ENCODE peak calls at places on chromosomes 11 and 22, in eight cellular contexts. J, Z, B, Y, M, T, N and X are unnamed samples.

GRCh38 chr11:13970986-13971385 is 8.5 kb downstream of the SPON1 start:
- DNase-seq in T (no peak), Z (peak; percentile 44), M (peak; percentile 53), J (no peak), Y (peak; percentile 64), B (peak; percentile 23), N (no peak), X (no peak)

GRCh38 chr11:68011046-68011943 is 1.2 kb downstream of the ALDH3B1 start:
- DNase-seq in Z (no peak), Y (no peak), T (no peak), B (no peak), J (no peak), M (no peak), N (no peak), X (no peak)

GRCh38 chr11:1559103-1559951 is 12.7 kb downstream of the DUSP8 start:
- DNase-seq in T (peak; percentile 50), Z (no peak), B (peak; percentile 54), M (no peak), Y (peak; percentile 52), N (peak; percentile 98), J (peak; percentile 66), X (no peak)

GRCh38 chr11:114195981-114196731 is 100.0 kb upstream of the NNMT start:
- DNase-seq in N (peak; percentile 54), Z (peak; percentile 45), J (no peak), M (no peak), Y (no peak), T (peak; percentile 16), B (peak; percentile 34), X (no peak)

GRCh38 chr22:47114813-47115517 is 352.5 kb downstream of the TBC1D22A start:
- DNase-seq in J (no peak), M (no peak), B (no peak), N (no peak), Z (no peak), Y (no peak), T (no peak), X (no peak)

GRCh38 chr11:3006505-3007260 is 14.6 kb upstream of the NAP1L4 start:
- DNase-seq in M (no peak), B (no peak), J (no peak), Z (no peak), N (peak; percentile 73), Y (no peak), T (no peak), X (no peak)

GRCh38 chr22:46061431-46062231 is 84.7 kb upstream of the WNT7B start:
- DNase-seq in B (peak; percentile 32), M (no peak), Z (no peak), Y (peak; percentile 45), T (no peak), N (no peak), J (no peak), X (no peak)

GRCh38 chr11:7673724-7674434 is 579 bp upstream of the CYB5R2 start:
- DNase-seq in M (no peak), J (no peak), N (peak; percentile 84), Y (peak; percentile 49), B (no peak), Z (no peak), T (no peak), X (no peak)

GRCh38 chr11:61967924-61968757 is 707 bp upstream of the FTH1 start:
- DNase-seq in M (peak; percentile 78), Z (peak; percentile 54), Y (peak; percentile 61), N (peak; percentile 88), B (peak; percentile 53), T (no peak), J (no peak), X (no peak)

GRCh38 chr11:25970726-25971508 is 361.0 kb upstream of the ANO3 start:
- DNase-seq in M (no peak), N (no peak), B (peak; percentile 74), J (no peak), Z (peak; percentile 41), T (peak; percentile 65), Y (no peak), X (no peak)

GRCh38 chr11:134261626-134262488 is 8.5 kb downstream of the ACAD8 start:
- DNase-seq in M (no peak), B (no peak), Y (peak; percentile 66), T (no peak), N (no peak), J (no peak), Z (peak; percentile 44), X (no peak)

GRCh38 chr22:24901448-24901847 is 45.0 kb downstream of the LHFPL7 start:
- DNase-seq in J (no peak), Z (no peak), N (no peak), M (no peak), Y (no peak), T (no peak), B (no peak), X (no peak)

GRCh38 chr22:48842976-48843375 is 984.7 kb downstream of the BRD1 start:
- DNase-seq in Y (no peak), T (no peak), N (peak; percentile 42), Z (no peak), B (no peak), J (no peak), M (no peak), X (no peak)

GRCh38 chr11:75565221-75565814 is 3.3 kb downstream of the SERPINH1 start:
- DNase-seq in M (peak; percentile 82), Z (no peak), Y (no peak), T (no peak), J (peak; percentile 78), N (peak; percentile 87), B (peak; percentile 67), X (no peak)

GRCh38 chr22:27113211-27114030 is 456.0 kb downstream of the MIAT start:
- DNase-seq in Z (no peak), M (peak; percentile 91), B (peak; percentile 95), J (peak; percentile 97), Y (no peak), N (no peak), T (peak; percentile 83), X (no peak)

GRCh38 chr22:44243761-44244160 is 63.0 kb downstream of the PARVG start:
- DNase-seq in T (no peak), N (no peak), Y (no peak), B (no peak), M (no peak), Z (no peak), J (no peak), X (no peak)

GRCh38 chr11:34806875-34807274 is 109.3 kb downstream of the APIP start:
- DNase-seq in N (no peak), J (no peak), M (no peak), T (no peak), Y (no peak), Z (no peak), B (no peak), X (no peak)

GRCh38 chr11:34812905-34813576 is 103.1 kb downstream of the APIP start:
- DNase-seq in M (no peak), J (no peak), Z (no peak), T (no peak), Y (no peak), B (no peak), N (no peak), X (no peak)

GRCh38 chr11:34811858-34812257 is 104.3 kb downstream of the APIP start:
- DNase-seq in Y (no peak), N (no peak), M (no peak), T (no peak), B (no peak), Z (no peak), J (no peak), X (no peak)

GRCh38 chr11:34809191-34810106 is 106.7 kb downstream of the APIP start:
- DNase-seq in Z (no peak), B (peak; percentile 79), Y (no peak), T (peak; percentile 59), J (peak; percentile 31), M (no peak), N (no peak), X (no peak)

GRCh38 chr11:34810107-34810562 is 106.0 kb downstream of the APIP start:
- DNase-seq in N (no peak), B (no peak), Z (no peak), T (no peak), J (no peak), M (no peak), Y (no peak), X (no peak)
- H3K27ac ChIP-seq in N (no peak overlapping the region), B (no peak overlapping the region), Z (no peak overlapping the region), T (no peak overlapping the region), J (no peak overlapping the region), M (no peak overlapping the region), Y (no peak overlapping the region), X (no peak overlapping the region)

GRCh38 chr11:10540915-10541591 is at the start of gene RNF141:
- DNase-seq in T (peak; percentile 65), J (peak; percentile 87), M (peak; percentile 92), N (peak; percentile 99), B (peak; percentile 91), Y (peak; percentile 97), Z (peak; percentile 93), X (peak; percentile 55)
- H3K27ac ChIP-seq in T (peak within 1 kb of the TSS; percentile 91), J (peak within 1 kb of the TSS; percentile 79), M (peak within 1 kb of the TSS; percentile 76), N (peak within 1 kb of the TSS; percentile 57), B (peak within 1 kb of the TSS; percentile 85), Y (peak within 1 kb of the TSS; percentile 91), Z (no peak within 1 kb of the TSS), X (peak within 1 kb of the TSS; percentile 84)

DNA sequence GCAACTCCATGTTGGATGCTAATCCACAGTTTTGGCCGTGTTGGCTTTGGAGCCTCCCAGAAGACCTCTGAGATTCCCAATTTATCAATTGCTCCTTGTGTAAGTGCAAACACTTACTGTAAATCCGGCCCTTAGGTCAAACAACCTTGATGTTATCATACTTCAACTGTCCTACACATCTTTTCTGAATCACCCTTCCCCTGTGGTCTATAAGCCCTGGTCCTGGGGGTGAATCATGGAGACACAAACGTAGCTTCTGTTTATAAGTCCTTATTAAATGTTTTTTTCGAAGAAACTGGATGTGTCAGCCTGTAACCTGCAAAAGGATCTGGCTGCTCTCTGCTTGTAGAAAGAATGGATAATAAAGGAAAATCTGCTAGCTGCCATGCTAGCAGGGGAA is 1.7 kb upstream of the IL10RA start:
- DNase-seq in J (no peak), M (no peak), N (no peak), Y (no peak), T (no peak), Z (no peak), B (no peak), X (no peak)
- H3K27ac ChIP-seq in J (no peak overlapping the region), M (no peak overlapping the region), N (no peak overlapping the region), Y (no peak overlapping the region), T (no peak overlapping the region), Z (no peak overlapping the region), B (no peak overlapping the region), X (no peak overlapping the region)

GRCh38 chr22:39313258-39314001 is 6.0 kb downstream of the RPL3 start:
- DNase-seq in Y (no peak), M (no peak), B (no peak), T (no peak), Z (no peak), J (no peak), N (peak; percentile 67), X (no peak)
- H3K27ac ChIP-seq in Y (no peak overlapping the region), M (no peak overlapping the region), B (peak overlapping the region; percentile 6), T (no peak overlapping the region), Z (no peak overlapping the region), J (peak overlapping the region; percentile 11), N (no peak overlapping the region), X (peak overlapping the region; percentile 39)